ENCODE peak calls at places on chromosomes 16 and 17, in nine cellular contexts. O, I, N, K, U, H, Y, V and M are unnamed samples.

GRCh38 chr16:1890024-1890700 is 18.2 kb upstream of the MEIOB start:
- DNase-seq in U (no peak), O (no peak), K (no peak), I (no peak), V (no peak), N (no peak), H (no peak), Y (no peak), M (no peak)

GRCh38 chr17:42754782-42755181 is 6.2 kb upstream of the RAMP2 start:
- DNase-seq in K (no peak), U (no peak), N (no peak), H (no peak), Y (no peak), O (no peak), V (peak; percentile 39), I (no peak), M (no peak)

GRCh38 chr17:65332375-65332774 is 195.2 kb downstream of the RGS9 start:
- DNase-seq in K (no peak), N (no peak), H (no peak), O (no peak), Y (no peak), V (no peak), U (peak; percentile 55), I (no peak), M (no peak)

GRCh38 chr17:31627960-31628359 is 231.1 kb downstream of the COPRS start:
- DNase-seq in U (peak; percentile 94), O (no peak), V (no peak), N (no peak), I (no peak), Y (no peak), K (no peak), H (no peak), M (no peak)

GRCh38 chr16:89067677-89068076 is 26.0 kb upstream of the ACSF3 start:
- DNase-seq in I (no peak), K (no peak), O (no peak), H (no peak), U (no peak), V (no peak), N (no peak), Y (peak; percentile 5), M (no peak)

GRCh38 chr17:48740537-48740936 is 12.0 kb upstream of the HOXB13 start:
- DNase-seq in N (no peak), O (no peak), Y (no peak), H (no peak), V (no peak), I (no peak), U (no peak), K (no peak), M (no peak)

GRCh38 chr17:42679001-42679491 is 2.3 kb upstream of the PLEKHH3 start:
- DNase-seq in O (no peak), H (peak; percentile 74), N (peak; percentile 88), I (no peak), V (no peak), K (no peak), Y (no peak), U (no peak), M (no peak)

GRCh38 chr16:48542020-48542473 is 67.9 kb downstream of the N4BP1 start:
- DNase-seq in K (no peak), N (no peak), O (no peak), H (no peak), Y (no peak), I (peak; percentile 53), V (peak; percentile 65), U (peak; percentile 20), M (no peak)

GRCh38 chr17:80904036-80904435 is 87.6 kb upstream of the CHMP6 start:
- DNase-seq in V (no peak), O (no peak), U (no peak), H (no peak), I (no peak), N (no peak), Y (no peak), K (no peak), M (no peak)

GRCh38 chr16:68902376-68903345 is 59.3 kb downstream of the TANGO6 start:
- DNase-seq in O (no peak), Y (peak; percentile 28), U (peak; percentile 58), K (no peak), N (peak; percentile 41), I (no peak), V (no peak), H (peak; percentile 5), M (no peak)

GRCh38 chr16:8962393-8963009 is 1.2 kb downstream of the USP7 start:
- DNase-seq in K (no peak), V (peak; percentile 64), U (no peak), I (no peak), N (peak; percentile 95), Y (no peak), H (peak; percentile 76), O (no peak), M (peak; percentile 55)

GRCh38 chr16:16027728-16028310 is 78.4 kb downstream of the ABCC1 start:
- DNase-seq in I (no peak), Y (no peak), V (no peak), K (no peak), N (no peak), O (no peak), H (no peak), U (no peak), M (no peak)

GRCh38 chr17:29705352-29705751 is 82.6 kb upstream of the CORO6 start:
- DNase-seq in I (no peak), U (no peak), H (no peak), O (no peak), N (peak; percentile 19), Y (no peak), K (no peak), V (no peak), M (no peak)

GRCh38 chr16:11384956-11385586 is 39.8 kb downstream of the RMI2 start:
- DNase-seq in U (no peak), H (no peak), I (no peak), V (no peak), O (no peak), N (no peak), Y (no peak), K (no peak), M (no peak)

GRCh38 chr17:72107100-72107499 is 13.7 kb upstream of the SOX9 start:
- DNase-seq in H (no peak), U (no peak), I (no peak), K (no peak), Y (no peak), V (no peak), N (no peak), O (no peak), M (no peak)

GRCh38 chr16:75107505-75107904 is 9.1 kb downstream of the LDHD start:
- DNase-seq in O (no peak), K (no peak), U (no peak), I (no peak), N (no peak), H (no peak), Y (no peak), V (no peak), M (no peak)

GRCh38 chr16:85421338-85422123 is 191.6 kb upstream of the GSE1 start:
- DNase-seq in I (peak; percentile 15), K (no peak), U (no peak), H (no peak), O (no peak), Y (no peak), N (no peak), V (no peak), M (peak; percentile 13)

GRCh38 chr17:73770115-73770848 is 126.0 kb upstream of the SDK2 start:
- DNase-seq in I (peak; percentile 73), Y (peak; percentile 12), U (no peak), O (peak; percentile 53), H (no peak), N (no peak), K (no peak), V (peak; percentile 70), M (no peak)

GRCh38 chr17:1001640-1002411 is 4.9 kb downstream of the TIMM22 start:
- DNase-seq in O (no peak), K (no peak), V (no peak), U (peak; percentile 78), I (no peak), H (no peak), Y (no peak), N (no peak), M (no peak)

GRCh38 chr16:86010680-86011141 is 111.7 kb downstream of the IRF8 start:
- DNase-seq in V (peak; percentile 18), U (no peak), K (no peak), I (no peak), Y (no peak), H (no peak), N (no peak), O (no peak), M (peak; percentile 12)

GRCh38 chr16:7805997-7806396 is 473.4 kb downstream of the RBFOX1 start:
- DNase-seq in O (no peak), H (no peak), Y (no peak), N (no peak), I (no peak), V (no peak), U (no peak), K (no peak), M (no peak)
- TF ChIP-seq CTCF in O (no peak), H (no peak), Y (no peak), N (no peak), I (no peak), V (no peak), U (no peak), K (no peak), M (no peak)

GRCh38 chr16:76854234-76854633 is 336.8 kb upstream of the MON1B start:
- DNase-seq in V (no peak), H (no peak), Y (no peak), O (no peak), U (no peak), I (no peak), K (no peak), N (no peak), M (no peak)
- TF ChIP-seq CTCF in V (no peak), H (peak; percentile 20), Y (no peak), O (no peak), U (no peak), I (no peak), K (peak; percentile 1), N (no peak), M (no peak)

GRCh38 chr17:69335018-69335417 is 8.1 kb upstream of the ABCA5 start:
- DNase-seq in U (peak; percentile 8), V (no peak), Y (peak; percentile 23), I (no peak), H (peak; percentile 6), K (no peak), N (peak; percentile 73), O (no peak), M (no peak)
- TF ChIP-seq CTCF in U (peak; percentile 66), V (no peak), Y (peak; percentile 63), I (peak; percentile 55), H (peak; percentile 28), K (peak; percentile 29), N (peak; percentile 59), O (peak; percentile 15), M (no peak)

DNA sequence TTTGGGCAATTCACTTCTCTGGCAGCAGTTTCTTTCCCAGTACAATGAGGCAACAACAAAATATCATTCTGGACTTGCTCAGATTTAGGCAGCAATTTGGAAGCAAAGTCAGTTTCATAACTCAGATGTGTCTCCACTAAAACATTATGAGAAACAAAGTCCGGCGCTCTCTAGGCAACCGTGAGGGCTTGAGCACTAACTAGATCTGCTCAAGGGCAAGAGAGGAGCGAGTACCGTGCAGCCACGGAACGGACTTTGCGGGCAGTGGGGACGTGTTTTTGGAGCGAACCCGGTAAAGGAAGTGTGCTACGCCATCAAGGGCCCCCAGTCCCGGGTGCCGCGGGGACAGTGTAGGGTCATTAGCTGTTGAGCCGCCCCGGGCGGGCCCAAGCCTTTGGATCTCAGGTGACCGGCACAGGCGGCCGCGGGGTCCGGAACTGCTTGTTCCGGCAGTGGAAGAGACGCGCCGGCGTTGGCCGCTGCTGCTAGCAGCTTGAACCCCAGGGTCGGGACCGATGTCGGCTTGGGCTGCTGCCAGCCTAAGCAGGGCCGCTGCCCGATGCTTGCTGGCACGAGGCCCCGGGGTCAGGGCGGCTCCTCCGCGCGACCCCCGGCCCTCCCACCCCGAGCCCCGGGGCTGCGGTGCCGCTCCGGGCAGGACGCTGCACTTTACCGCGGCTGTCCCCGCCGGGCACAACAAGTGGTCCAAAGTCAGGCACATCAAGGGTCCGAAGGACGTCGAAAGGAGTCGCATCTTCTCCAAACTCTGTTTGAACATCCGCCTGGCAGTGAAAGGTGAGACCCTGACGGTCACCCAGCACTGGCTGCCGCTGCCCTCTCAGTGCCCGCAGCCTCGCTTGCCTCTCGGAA is at the start of gene TACO1:
- DNase-seq in V (peak; percentile 85), U (peak; percentile 74), K (peak; percentile 58), Y (peak; percentile 60), I (peak; percentile 62), H (peak; percentile 85), O (no peak), N (peak; percentile 78), M (peak; percentile 80)
- TF ChIP-seq CTCF in V (no peak), U (no peak), K (no peak), Y (no peak), I (peak; percentile 33), H (no peak), O (no peak), N (no peak), M (no peak)